ENCODE peak calls at places on chromosomes 6 and 20, in eight cellular contexts. One of them, this sample, is unnamed.

GRCh38 chr6:90388395-90388794 is 91.8 kb upstream of the BACH2 start:
- DNase-seq in stimulated activated CD4-positive, alpha-beta T cell treated with anti-CD3 and anti-CD28 coated beads, TNF-alpha, amount 100 ng/mL, for 4 hours: no peak
- DNase-seq in GM13977: no peak
- DNase-seq in neural crest cell: no peak
- DNase-seq in HL-60: no peak
- DNase-seq in GM12864: no peak
- DNase-seq in effector memory CD4-positive, alpha-beta T cell: no peak
- DNase-seq in D721Med: no peak
- DNase-seq in this sample: no peak

GRCh38 chr6:119821380-119821779 is 471.8 kb upstream of the MAN1A1 start:
- DNase-seq in effector memory CD4-positive, alpha-beta T cell: no peak
- DNase-seq in neural crest cell: no peak
- DNase-seq in GM13977: no peak
- DNase-seq in HL-60: no peak
- DNase-seq in stimulated activated CD4-positive, alpha-beta T cell treated with anti-CD3 and anti-CD28 coated beads, TNF-alpha, amount 100 ng/mL, for 4 hours: no peak
- DNase-seq in D721Med: no peak
- DNase-seq in GM12864: no peak
- DNase-seq in this sample: no peak

GRCh38 chr6:44650947-44651346 is 263.4 kb downstream of the CDC5L start:
- DNase-seq in stimulated activated CD4-positive, alpha-beta T cell treated with anti-CD3 and anti-CD28 coated beads, TNF-alpha, amount 100 ng/mL, for 4 hours: no peak
- DNase-seq in GM12864: no peak
- DNase-seq in effector memory CD4-positive, alpha-beta T cell: no peak
- DNase-seq in D721Med: no peak
- DNase-seq in neural crest cell: no peak
- DNase-seq in GM13977: no peak
- DNase-seq in HL-60: no peak
- DNase-seq in this sample: no peak

GRCh38 chr6:9401936-9402335 is 966.6 kb upstream of the SLC35B3 start:
- DNase-seq in GM13977: no peak
- DNase-seq in D721Med: no peak
- DNase-seq in effector memory CD4-positive, alpha-beta T cell: no peak
- DNase-seq in HL-60: no peak
- DNase-seq in stimulated activated CD4-positive, alpha-beta T cell treated with anti-CD3 and anti-CD28 coated beads, TNF-alpha, amount 100 ng/mL, for 4 hours: no peak
- DNase-seq in neural crest cell: no peak
- DNase-seq in GM12864: no peak
- DNase-seq in this sample: no peak

GRCh38 chr6:119717942-119718341 is 368.4 kb upstream of the MAN1A1 start:
- DNase-seq in GM13977: no peak
- DNase-seq in effector memory CD4-positive, alpha-beta T cell: no peak
- DNase-seq in HL-60: no peak
- DNase-seq in D721Med: no peak
- DNase-seq in neural crest cell: no peak
- DNase-seq in GM12864: no peak
- DNase-seq in stimulated activated CD4-positive, alpha-beta T cell treated with anti-CD3 and anti-CD28 coated beads, TNF-alpha, amount 100 ng/mL, for 4 hours: no peak
- DNase-seq in this sample: no peak

GRCh38 chr20:61799394-61799923 is 266.2 kb downstream of the TAF4 start:
- DNase-seq in D721Med: no peak
- DNase-seq in stimulated activated CD4-positive, alpha-beta T cell treated with anti-CD3 and anti-CD28 coated beads, TNF-alpha, amount 100 ng/mL, for 4 hours: no peak
- DNase-seq in effector memory CD4-positive, alpha-beta T cell: no peak
- DNase-seq in GM13977: no peak
- DNase-seq in neural crest cell: no peak
- DNase-seq in HL-60: no peak
- DNase-seq in GM12864: no peak
- DNase-seq in this sample: no peak

GRCh38 chr6:159760602-159761057 is 1.2 kb upstream of the ACAT2 start:
- DNase-seq in HL-60: no peak
- DNase-seq in GM12864: no peak
- DNase-seq in stimulated activated CD4-positive, alpha-beta T cell treated with anti-CD3 and anti-CD28 coated beads, TNF-alpha, amount 100 ng/mL, for 4 hours: no peak
- DNase-seq in neural crest cell: no peak
- DNase-seq in D721Med: no peak
- DNase-seq in effector memory CD4-positive, alpha-beta T cell: no peak
- DNase-seq in GM13977: no peak
- DNase-seq in this sample: peak

GRCh38 chr6:13916230-13916944 is 8.4 kb upstream of the RNF182 start:
- DNase-seq in GM13977: no peak
- DNase-seq in stimulated activated CD4-positive, alpha-beta T cell treated with anti-CD3 and anti-CD28 coated beads, TNF-alpha, amount 100 ng/mL, for 4 hours: no peak
- DNase-seq in D721Med: no peak
- DNase-seq in effector memory CD4-positive, alpha-beta T cell: no peak
- DNase-seq in neural crest cell: no peak
- DNase-seq in GM12864: no peak
- DNase-seq in HL-60: no peak
- DNase-seq in this sample: peak

GRCh38 chr6:3355358-3356055 is 96.8 kb downstream of the PSMG4 start:
- DNase-seq in GM13977: no peak
- DNase-seq in effector memory CD4-positive, alpha-beta T cell: peak
- DNase-seq in HL-60: no peak
- DNase-seq in neural crest cell: no peak
- DNase-seq in GM12864: no peak
- DNase-seq in stimulated activated CD4-positive, alpha-beta T cell treated with anti-CD3 and anti-CD28 coated beads, TNF-alpha, amount 100 ng/mL, for 4 hours: no peak
- DNase-seq in D721Med: no peak
- DNase-seq in this sample: no peak

GRCh38 chr20:37567671-37568588 is 40.3 kb upstream of the BLCAP start:
- DNase-seq in effector memory CD4-positive, alpha-beta T cell: no peak
- DNase-seq in D721Med: no peak
- DNase-seq in neural crest cell: no peak
- DNase-seq in stimulated activated CD4-positive, alpha-beta T cell treated with anti-CD3 and anti-CD28 coated beads, TNF-alpha, amount 100 ng/mL, for 4 hours: no peak
- DNase-seq in GM13977: no peak
- DNase-seq in HL-60: peak
- DNase-seq in GM12864: no peak
- DNase-seq in this sample: no peak

GRCh38 chr20:38907918-38908677 is 18.1 kb upstream of the FAM83D start:
- DNase-seq in D721Med: no peak
- DNase-seq in GM13977: no peak
- DNase-seq in GM12864: no peak
- DNase-seq in stimulated activated CD4-positive, alpha-beta T cell treated with anti-CD3 and anti-CD28 coated beads, TNF-alpha, amount 100 ng/mL, for 4 hours: no peak
- DNase-seq in effector memory CD4-positive, alpha-beta T cell: no peak
- DNase-seq in neural crest cell: no peak
- DNase-seq in HL-60: no peak
- DNase-seq in this sample: no peak

This sample was measured in hepatocyte.